ENCODE peak calls at places on chromosomes 13 and 19, in ten cellular contexts. N is GM13977, K is pancreas, G is AG10803, Z is choroid plexus epithelial cell, U is GM03348, Q is mucosa of descending colon, M is nephron progenitor cell, P is epithelial cell of proximal tubule, L is stromal cell of bone marrow. C is an unnamed sample.

GRCh38 chr13:95411641-95412040 is 110.4 kb upstream of the ABCC4 start:
- DNase-seq in N (no peak), K (no peak), G (peak; percentile 5), Z (no peak), U (no peak), Q (no peak), M (no peak), P (no peak), L (no peak), C (no peak)

GRCh38 chr13:63691474-63691873 is 2275.8 kb upstream of the PCDH20 start:
- DNase-seq in N (no peak), K (no peak), G (no peak), Z (no peak), U (no peak), Q (no peak), M (no peak), P (no peak), L (no peak), C (no peak)

GRCh38 chr19:23867895-23868294 is 46.8 kb upstream of the ZNF726 start:
- DNase-seq in N (no peak), K (no peak), G (no peak), Z (peak; percentile 2), U (peak; percentile 15), Q (no peak), M (no peak), P (no peak), L (no peak), C (no peak)

GRCh38 chr13:37009692-37010091 is 9.1 kb downstream of the EXOSC8 start:
- DNase-seq in N (no peak), K (no peak), G (no peak), Z (no peak), U (no peak), Q (no peak), M (no peak), P (no peak), L (no peak), C (no peak)

GRCh38 chr13:51976423-51976822 is 34.8 kb downstream of the ATP7B start:
- DNase-seq in N (no peak), K (no peak), G (no peak), Z (no peak), U (no peak), Q (no peak), M (no peak), P (no peak), L (no peak), C (no peak)

GRCh38 chr19:49985926-49986325 is 25.0 kb upstream of the SIGLEC11 start:
- DNase-seq in N (no peak), K (no peak), G (no peak), Z (no peak), U (no peak), Q (no peak), M (no peak), P (no peak), L (no peak), C (no peak)

GRCh38 chr19:49858591-49858985 is 7.6 kb downstream of the PTOV1 start:
- DNase-seq in N (no peak), K (no peak), G (no peak), Z (no peak), U (no peak), Q (no peak), M (no peak), P (no peak), L (no peak), C (no peak)

GRCh38 chr19:50460161-50460765 is 16.0 kb upstream of the EMC10 start:
- DNase-seq in N (peak; percentile 94), K (no peak), G (peak; percentile 32), Z (peak; percentile 73), U (peak; percentile 45), Q (no peak), M (no peak), P (peak; percentile 92), L (no peak), C (no peak)

GRCh38 chr19:3586124-3586626 is 897 bp downstream of the GIPC3 start:
- DNase-seq in N (no peak), K (no peak), G (no peak), Z (no peak), U (no peak), Q (no peak), M (peak; percentile 64), P (no peak), L (no peak), C (peak; percentile 44)

GRCh38 chr19:38307597-38307996 is 3.5 kb downstream of the C19orf33 start:
- DNase-seq in N (no peak), K (no peak), G (no peak), Z (no peak), U (no peak), Q (no peak), M (no peak), P (no peak), L (no peak), C (no peak)

GRCh38 chr13:114130708-114131580 is 1.5 kb downstream of the RASA3 start:
- DNase-seq in N (peak; percentile 79), K (peak; percentile 45), G (peak; percentile 88), Z (peak; percentile 86), U (peak; percentile 86), Q (peak; percentile 68), M (peak; percentile 59), P (no peak), L (peak; percentile 70), C (no peak)

GRCh38 chr13:95300625-95301134 is 571 bp downstream of the ABCC4 start:
- DNase-seq in N (peak; percentile 83), K (peak; percentile 25), G (peak; percentile 59), Z (peak; percentile 35), U (peak; percentile 85), Q (peak; percentile 82), M (peak; percentile 63), P (no peak), L (no peak), C (peak; percentile 23)

GRCh38 chr13:27853871-27854270 is 61.6 kb downstream of the GSX1 start:
- DNase-seq in N (no peak), K (no peak), G (peak; percentile 35), Z (no peak), U (peak; percentile 23), Q (no peak), M (peak; percentile 29), P (no peak), L (peak; percentile 73), C (no peak)

GRCh38 chr13:66618702-66619101 is 611.4 kb downstream of the PCDH9 start:
- DNase-seq in N (no peak), K (no peak), G (peak; percentile 31), Z (peak; percentile 76), U (peak; percentile 50), Q (no peak), M (no peak), P (no peak), L (peak; percentile 14), C (no peak)

GRCh38 chr19:5926641-5927438 is 12.8 kb downstream of the CAPS start:
- DNase-seq in N (no peak), K (no peak), G (peak; percentile 97), Z (peak; percentile 67), U (peak; percentile 88), Q (no peak), M (peak; percentile 70), P (no peak), L (peak; percentile 96), C (no peak)

GRCh38 chr19:17580470-17581000 is 25.1 kb downstream of the COLGALT1 start:
- DNase-seq in N (no peak), K (no peak), G (no peak), Z (no peak), U (no peak), Q (no peak), M (no peak), P (no peak), L (no peak), C (no peak)